ENCODE peak calls at places on chromosomes 11 and 22, in six cellular contexts. B, E, W, J, O and Q are unnamed samples.

GRCh38 chr11:41950470-41951143 is 491.2 kb upstream of the LRRC4C start:
- DNase-seq in O (no peak), J (no peak), W (no peak), E (no peak), B (no peak), Q (no peak)

GRCh38 chr22:44807915-44808690 is 55.7 kb downstream of the ARHGAP8 start:
- DNase-seq in W (no peak), O (peak), J (no peak), E (peak), B (no peak), Q (no peak)

GRCh38 chr11:45089251-45089650 is 57.2 kb upstream of the PRDM11 start:
- DNase-seq in W (peak), E (no peak), B (no peak), O (no peak), J (peak), Q (peak)

GRCh38 chr22:19731736-19732135 is 8.4 kb downstream of the GP1BB start:
- DNase-seq in W (no peak), O (no peak), B (no peak), J (no peak), E (no peak), Q (no peak)

GRCh38 chr11:28619870-28620540 is 511.8 kb downstream of the METTL15 start:
- DNase-seq in O (no peak), B (no peak), E (no peak), J (peak), W (peak), Q (no peak)

GRCh38 chr22:44732661-44733060 is 19.7 kb upstream of the ARHGAP8 start:
- DNase-seq in O (no peak), J (no peak), B (no peak), W (no peak), E (no peak), Q (no peak)

GRCh38 chr11:45810431-45811108 is 5.6 kb downstream of the SLC35C1 start:
- DNase-seq in B (no peak), O (no peak), J (no peak), W (no peak), E (no peak), Q (no peak)

GRCh38 chr11:95289378-95289777 is 58.4 kb upstream of the SESN3 start:
- DNase-seq in W (no peak), J (no peak), O (no peak), B (no peak), E (no peak), Q (peak)

GRCh38 chr22:29870574-29870973 is 12.4 kb upstream of the MTMR3 start:
- DNase-seq in W (no peak), B (no peak), E (no peak), O (no peak), J (no peak), Q (peak)

GRCh38 chr22:42785706-42786499 is 65.2 kb upstream of the A4GALT start:
- DNase-seq in W (no peak), B (no peak), J (no peak), O (no peak), E (no peak), Q (no peak)

GRCh38 chr11:9922806-9923205 is 258.9 kb downstream of the SWAP70 start:
- DNase-seq in W (peak), O (peak), J (no peak), E (peak), B (no peak), Q (no peak)

GRCh38 chr11:18563090-18563730 is 25.3 kb downstream of the UEVLD start:
- DNase-seq in O (no peak), J (no peak), W (no peak), B (no peak), E (no peak), Q (no peak)

GRCh38 chr22:19527321-19527721 is 3.1 kb upstream of the CLDN5 start:
- DNase-seq in E (no peak), O (no peak), J (no peak), W (peak), B (no peak), Q (no peak)

GRCh38 chr11:19519912-19520641 is 192.6 kb upstream of the NAV2 start:
- DNase-seq in B (peak), W (peak), J (no peak), O (no peak), E (no peak), Q (no peak)

GRCh38 chr11:18618341-18619025 is 15.7 kb downstream of the SPTY2D1 start:
- DNase-seq in E (no peak), O (no peak), J (peak), B (no peak), W (no peak), Q (no peak)

GRCh38 chr11:31805629-31806185 is 5.4 kb downstream of the PAX6 start:
- DNase-seq in O (no peak), B (no peak), E (peak), J (no peak), W (no peak), Q (no peak)

GRCh38 chr11:31808268-31808667 is 2.9 kb downstream of the PAX6 start:
- DNase-seq in J (no peak), B (no peak), W (no peak), O (peak), E (no peak), Q (no peak)

GRCh38 chr11:31807791-31808074 is 3.4 kb downstream of the PAX6 start:
- DNase-seq in J (no peak), O (no peak), B (no peak), E (no peak), W (no peak), Q (no peak)

GRCh38 chr11:31806186-31806943 is 4.8 kb downstream of the PAX6 start:
- DNase-seq in B (no peak), E (peak), J (no peak), O (no peak), W (no peak), Q (no peak)

GRCh38 chr11:31806944-31807790 is 4.0 kb downstream of the PAX6 start:
- DNase-seq in J (no peak), W (no peak), B (no peak), O (peak), E (no peak), Q (no peak)
- H4K91ac ChIP-seq in J (no peak), W (no peak), B (no peak), O (no peak), E (no peak), Q (no peak)

GRCh38 chr11:79329561-79329960 is 111.3 kb downstream of the TENM4 start:
- DNase-seq in J (no peak), B (no peak), O (no peak), W (no peak), E (no peak), Q (no peak)
- H4K91ac ChIP-seq in J (no peak), B (no peak), O (no peak), W (no peak), E (no peak), Q (no peak)

GRCh38 chr11:72410956-72411355 is 23.4 kb downstream of the CLPB start:
- DNase-seq in E (no peak), O (no peak), B (no peak), J (no peak), W (no peak), Q (no peak)

GRCh38 chr11:72405009-72405408 is 29.3 kb downstream of the CLPB start:
- DNase-seq in E (no peak), B (no peak), W (no peak), J (no peak), O (no peak), Q (peak)

GRCh38 chr11:72409458-72409857 is 24.9 kb downstream of the CLPB start:
- DNase-seq in E (no peak), J (no peak), B (no peak), O (no peak), W (no peak), Q (no peak)

GRCh38 chr11:72411623-72412532 is 22.5 kb downstream of the CLPB start:
- DNase-seq in E (no peak), J (no peak), B (no peak), W (no peak), O (no peak), Q (no peak)

DNA sequence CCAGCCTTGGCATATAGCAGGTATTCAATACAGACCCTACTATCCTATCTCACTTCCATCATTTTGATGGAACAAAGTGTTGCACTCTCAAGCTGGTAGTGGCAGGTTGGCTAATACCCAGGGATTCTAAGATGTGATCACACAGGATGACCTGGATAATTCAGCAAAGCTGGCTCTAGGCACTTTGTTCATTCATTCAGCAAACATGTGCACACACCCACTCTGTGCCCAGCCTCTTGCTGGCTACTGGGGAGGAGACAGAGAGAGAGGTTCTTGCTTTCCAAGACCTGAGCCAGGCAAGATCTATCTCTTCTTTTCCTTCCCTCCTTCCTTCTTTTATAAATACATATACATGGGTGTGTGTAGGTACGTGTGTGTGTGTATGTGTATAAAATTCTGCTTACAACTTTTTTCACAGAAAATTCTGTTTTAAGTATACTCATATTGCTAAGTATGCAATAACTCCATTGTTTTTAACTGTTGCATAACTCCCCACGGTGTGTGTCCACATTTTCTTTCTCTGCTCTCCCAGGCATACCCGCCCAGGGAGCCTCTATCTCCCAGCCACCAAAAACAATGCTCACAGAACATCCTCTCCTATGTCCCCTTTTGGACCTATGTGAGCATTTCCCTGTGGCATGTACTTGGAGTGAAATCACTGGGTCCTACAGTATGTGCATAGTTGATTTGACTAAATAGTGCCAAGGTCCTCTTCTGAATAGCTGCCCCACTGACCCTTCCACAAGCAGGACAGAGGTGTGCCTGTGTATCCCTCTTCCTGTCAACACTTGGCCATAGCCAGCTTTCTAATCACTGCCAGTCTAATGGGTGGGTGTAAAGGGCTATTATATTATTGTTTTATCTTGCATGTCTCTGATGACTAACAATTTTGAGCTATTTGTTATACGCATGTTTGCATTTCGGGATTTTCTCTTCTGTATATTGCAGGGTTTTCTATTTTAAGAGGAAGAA is 27.5 kb downstream of the CLPB start:
- DNase-seq in J (no peak), W (no peak), B (no peak), O (no peak), E (no peak), Q (peak)
- H4K91ac ChIP-seq in J (no peak), W (no peak), B (no peak), O (no peak), E (no peak), Q (no peak)

GRCh38 chr22:26442086-26442756 is 13.2 kb downstream of the ASPHD2 start:
- DNase-seq in E (peak), W (no peak), J (no peak), B (no peak), O (no peak), Q (no peak)
- H4K91ac ChIP-seq in E (no peak), W (no peak), J (no peak), B (no peak), O (no peak), Q (no peak)